ENCODE peak calls at places on chromosome 14, in nine cellular contexts. One of them, this sample, is unnamed.
A peak's percentile ranks its signal among the peaks of the same experiment; 100 is the strongest.

GRCh38 chr14:93970967-93971634 is 5.3 kb downstream of the ASB2 start:
- DNase-seq in left ventricle myocardium inferior: no peak
- DNase-seq in transverse colon: peak; percentile 61
- DNase-seq in upper lobe of right lung: no peak
- DNase-seq in right cardiac atrium: no peak
- DNase-seq in aorta: no peak
- DNase-seq in effector memory CD4-positive, alpha-beta T cell: no peak
- DNase-seq in tibial nerve: no peak
- DNase-seq in cardiac muscle cell: no peak
- DNase-seq in this sample: peak; percentile 24

GRCh38 chr14:66359500-66359899 is 126.7 kb upstream of the CCDC196 start:
- DNase-seq in left ventricle myocardium inferior: no peak
- DNase-seq in aorta: no peak
- DNase-seq in upper lobe of right lung: no peak
- DNase-seq in cardiac muscle cell: peak; percentile 81
- DNase-seq in tibial nerve: no peak
- DNase-seq in right cardiac atrium: no peak
- DNase-seq in transverse colon: no peak
- DNase-seq in effector memory CD4-positive, alpha-beta T cell: no peak
- DNase-seq in this sample: no peak

GRCh38 chr14:73097421-73097820 is 38.9 kb upstream of the PSEN1 start:
- DNase-seq in effector memory CD4-positive, alpha-beta T cell: no peak
- DNase-seq in aorta: no peak
- DNase-seq in left ventricle myocardium inferior: no peak
- DNase-seq in upper lobe of right lung: no peak
- DNase-seq in tibial nerve: no peak
- DNase-seq in right cardiac atrium: no peak
- DNase-seq in transverse colon: no peak
- DNase-seq in cardiac muscle cell: no peak
- DNase-seq in this sample: no peak

GRCh38 chr14:70148911-70149675 is 39.7 kb downstream of the SLC8A3 start:
- DNase-seq in cardiac muscle cell: no peak
- DNase-seq in upper lobe of right lung: no peak
- DNase-seq in right cardiac atrium: no peak
- DNase-seq in aorta: no peak
- DNase-seq in left ventricle myocardium inferior: no peak
- DNase-seq in tibial nerve: no peak
- DNase-seq in transverse colon: no peak
- DNase-seq in effector memory CD4-positive, alpha-beta T cell: no peak
- DNase-seq in this sample: no peak

GRCh38 chr14:94088516-94088915 is 7.4 kb downstream of the IFI27L1 start:
- DNase-seq in right cardiac atrium: no peak
- DNase-seq in tibial nerve: no peak
- DNase-seq in cardiac muscle cell: no peak
- DNase-seq in effector memory CD4-positive, alpha-beta T cell: no peak
- DNase-seq in left ventricle myocardium inferior: no peak
- DNase-seq in transverse colon: no peak
- DNase-seq in upper lobe of right lung: no peak
- DNase-seq in aorta: no peak
- DNase-seq in this sample: no peak

GRCh38 chr14:44081146-44081545 is 425.9 kb downstream of the FSCB start:
- DNase-seq in effector memory CD4-positive, alpha-beta T cell: no peak
- DNase-seq in upper lobe of right lung: no peak
- DNase-seq in left ventricle myocardium inferior: no peak
- DNase-seq in cardiac muscle cell: no peak
- DNase-seq in transverse colon: no peak
- DNase-seq in aorta: no peak
- DNase-seq in tibial nerve: no peak
- DNase-seq in right cardiac atrium: no peak
- DNase-seq in this sample: no peak

GRCh38 chr14:74763803-74764531 is 851 bp downstream of the YLPM1 start:
- DNase-seq in transverse colon: peak; percentile 10
- DNase-seq in right cardiac atrium: no peak
- DNase-seq in left ventricle myocardium inferior: no peak
- DNase-seq in upper lobe of right lung: no peak
- DNase-seq in effector memory CD4-positive, alpha-beta T cell: no peak
- DNase-seq in aorta: no peak
- DNase-seq in tibial nerve: peak; percentile 11
- DNase-seq in cardiac muscle cell: peak; percentile 12
- DNase-seq in this sample: no peak

GRCh38 chr14:67170706-67171105 is 18.5 kb upstream of the GARIN2 start:
- DNase-seq in effector memory CD4-positive, alpha-beta T cell: no peak
- DNase-seq in tibial nerve: no peak
- DNase-seq in transverse colon: no peak
- DNase-seq in left ventricle myocardium inferior: no peak
- DNase-seq in aorta: no peak
- DNase-seq in upper lobe of right lung: no peak
- DNase-seq in cardiac muscle cell: peak; percentile 25
- DNase-seq in right cardiac atrium: no peak
- DNase-seq in this sample: no peak

GRCh38 chr14:29216316-29216715 is 449.7 kb downstream of the FOXG1 start:
- DNase-seq in upper lobe of right lung: no peak
- DNase-seq in effector memory CD4-positive, alpha-beta T cell: no peak
- DNase-seq in aorta: no peak
- DNase-seq in left ventricle myocardium inferior: no peak
- DNase-seq in transverse colon: no peak
- DNase-seq in tibial nerve: no peak
- DNase-seq in right cardiac atrium: no peak
- DNase-seq in cardiac muscle cell: no peak
- DNase-seq in this sample: no peak

GRCh38 chr14:105353163-105353562 is 38.6 kb downstream of the PACS2 start:
- DNase-seq in right cardiac atrium: no peak
- DNase-seq in upper lobe of right lung: no peak
- DNase-seq in transverse colon: no peak
- DNase-seq in cardiac muscle cell: no peak
- DNase-seq in tibial nerve: no peak
- DNase-seq in left ventricle myocardium inferior: no peak
- DNase-seq in aorta: no peak
- DNase-seq in effector memory CD4-positive, alpha-beta T cell: no peak
- DNase-seq in this sample: no peak

GRCh38 chr14:105355049-105355575 is 40.6 kb downstream of the PACS2 start:
- DNase-seq in right cardiac atrium: no peak
- DNase-seq in aorta: no peak
- DNase-seq in left ventricle myocardium inferior: no peak
- DNase-seq in upper lobe of right lung: no peak
- DNase-seq in cardiac muscle cell: no peak
- DNase-seq in tibial nerve: no peak
- DNase-seq in transverse colon: no peak
- DNase-seq in effector memory CD4-positive, alpha-beta T cell: no peak
- DNase-seq in this sample: no peak

GRCh38 chr14:105355850-105356604 is 41.5 kb downstream of the PACS2 start:
- DNase-seq in left ventricle myocardium inferior: no peak
- DNase-seq in right cardiac atrium: no peak
- DNase-seq in effector memory CD4-positive, alpha-beta T cell: no peak
- DNase-seq in upper lobe of right lung: no peak
- DNase-seq in tibial nerve: no peak
- DNase-seq in transverse colon: no peak
- DNase-seq in aorta: no peak
- DNase-seq in cardiac muscle cell: no peak
- DNase-seq in this sample: no peak

GRCh38 chr14:105351920-105352871 is 37.6 kb downstream of the PACS2 start:
- DNase-seq in right cardiac atrium: peak; percentile 83
- DNase-seq in tibial nerve: peak; percentile 81
- DNase-seq in upper lobe of right lung: peak; percentile 90
- DNase-seq in effector memory CD4-positive, alpha-beta T cell: peak; percentile 73
- DNase-seq in cardiac muscle cell: peak; percentile 92
- DNase-seq in transverse colon: peak; percentile 90
- DNase-seq in aorta: peak; percentile 92
- DNase-seq in left ventricle myocardium inferior: peak; percentile 79
- DNase-seq in this sample: peak; percentile 89

GRCh38 chr14:105354541-105354940 is 40.0 kb downstream of the PACS2 start:
- DNase-seq in upper lobe of right lung: no peak
- DNase-seq in right cardiac atrium: no peak
- DNase-seq in aorta: no peak
- DNase-seq in cardiac muscle cell: no peak
- DNase-seq in effector memory CD4-positive, alpha-beta T cell: no peak
- DNase-seq in transverse colon: no peak
- DNase-seq in left ventricle myocardium inferior: no peak
- DNase-seq in tibial nerve: no peak
- DNase-seq in this sample: no peak
- H3K27ac ChIP-seq in upper lobe of right lung: no peak overlapping the region
- H3K27ac ChIP-seq in right cardiac atrium: no peak overlapping the region
- H3K27ac ChIP-seq in aorta: no peak overlapping the region
- H3K27ac ChIP-seq in cardiac muscle cell: no peak overlapping the region
- H3K27ac ChIP-seq in effector memory CD4-positive, alpha-beta T cell: no peak overlapping the region
- H3K27ac ChIP-seq in transverse colon: no peak overlapping the region
- H3K27ac ChIP-seq in left ventricle myocardium inferior: no peak overlapping the region
- H3K27ac ChIP-seq in tibial nerve: no peak overlapping the region
- H3K27ac ChIP-seq in this sample: no peak overlapping the region

GRCh38 chr14:71271166-71271945 is 364.1 kb downstream of the PCNX1 start:
- DNase-seq in effector memory CD4-positive, alpha-beta T cell: no peak
- DNase-seq in aorta: no peak
- DNase-seq in transverse colon: no peak
- DNase-seq in cardiac muscle cell: no peak
- DNase-seq in left ventricle myocardium inferior: no peak
- DNase-seq in upper lobe of right lung: no peak
- DNase-seq in right cardiac atrium: no peak
- DNase-seq in tibial nerve: no peak
- DNase-seq in this sample: no peak

GRCh38 chr14:71262466-71262865 is 355.2 kb downstream of the PCNX1 start:
- DNase-seq in right cardiac atrium: no peak
- DNase-seq in cardiac muscle cell: no peak
- DNase-seq in upper lobe of right lung: no peak
- DNase-seq in transverse colon: no peak
- DNase-seq in tibial nerve: no peak
- DNase-seq in left ventricle myocardium inferior: no peak
- DNase-seq in effector memory CD4-positive, alpha-beta T cell: no peak
- DNase-seq in aorta: no peak
- DNase-seq in this sample: no peak

GRCh38 chr14:71264260-71264659 is 357.0 kb downstream of the PCNX1 start:
- DNase-seq in right cardiac atrium: no peak
- DNase-seq in transverse colon: no peak
- DNase-seq in effector memory CD4-positive, alpha-beta T cell: no peak
- DNase-seq in tibial nerve: no peak
- DNase-seq in left ventricle myocardium inferior: no peak
- DNase-seq in upper lobe of right lung: no peak
- DNase-seq in cardiac muscle cell: no peak
- DNase-seq in aorta: no peak
- DNase-seq in this sample: no peak

GRCh38 chr14:71267691-71268090 is 360.4 kb downstream of the PCNX1 start:
- DNase-seq in transverse colon: no peak
- DNase-seq in right cardiac atrium: no peak
- DNase-seq in left ventricle myocardium inferior: no peak
- DNase-seq in cardiac muscle cell: peak; percentile 33
- DNase-seq in upper lobe of right lung: no peak
- DNase-seq in effector memory CD4-positive, alpha-beta T cell: no peak
- DNase-seq in aorta: no peak
- DNase-seq in tibial nerve: no peak
- DNase-seq in this sample: no peak

DNA sequence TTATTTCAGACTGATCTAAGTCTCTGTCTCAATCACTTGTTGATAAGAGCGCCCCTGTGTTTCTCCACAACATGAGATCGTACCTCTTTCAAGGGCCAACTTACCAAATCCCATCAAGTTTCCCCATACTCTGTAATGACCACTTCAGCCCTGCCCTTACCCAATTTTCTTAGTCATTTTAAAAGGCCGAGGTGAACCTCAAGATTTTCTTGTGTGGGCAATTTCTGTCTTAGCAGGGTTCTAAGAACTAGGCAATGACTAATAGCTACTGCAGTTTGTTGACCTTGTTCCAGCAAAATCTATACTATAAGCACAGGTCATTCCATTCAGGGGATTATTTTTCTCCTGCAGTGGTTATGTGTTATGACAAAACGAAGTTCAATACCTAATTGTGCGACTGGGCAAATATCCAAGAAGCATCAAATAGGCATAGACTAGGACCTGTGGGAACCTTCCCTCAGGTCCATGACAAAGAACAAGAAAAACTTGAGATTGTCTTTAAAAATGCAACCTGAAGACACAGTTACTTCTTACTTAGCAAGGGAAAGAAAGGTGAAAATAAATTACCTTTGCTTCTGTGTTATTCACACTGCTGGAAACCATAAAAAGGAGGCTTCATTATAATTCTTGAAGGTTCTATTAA is 359.9 kb downstream of the PCNX1 start:
- DNase-seq in aorta: no peak
- DNase-seq in cardiac muscle cell: peak; percentile 55
- DNase-seq in right cardiac atrium: no peak
- DNase-seq in effector memory CD4-positive, alpha-beta T cell: no peak
- DNase-seq in upper lobe of right lung: no peak
- DNase-seq in transverse colon: no peak
- DNase-seq in left ventricle myocardium inferior: no peak
- DNase-seq in tibial nerve: no peak
- DNase-seq in this sample: no peak
- H3K4me3 ChIP-seq in aorta: no peak overlapping the region
- H3K4me3 ChIP-seq in cardiac muscle cell: no peak overlapping the region
- H3K4me3 ChIP-seq in right cardiac atrium: no peak overlapping the region
- H3K4me3 ChIP-seq in effector memory CD4-positive, alpha-beta T cell: peak overlapping the region; percentile 39
- H3K4me3 ChIP-seq in upper lobe of right lung: peak overlapping the region; percentile 15
- H3K4me3 ChIP-seq in transverse colon: no peak overlapping the region
- H3K4me3 ChIP-seq in left ventricle myocardium inferior: no peak overlapping the region
- H3K4me3 ChIP-seq in tibial nerve: no peak overlapping the region
- H3K4me3 ChIP-seq in this sample: peak overlapping the region; percentile 47

GRCh38 chr14:22602853-22603252 is 4.8 kb downstream of the ABHD4 start:
- DNase-seq in transverse colon: no peak
- DNase-seq in cardiac muscle cell: no peak
- DNase-seq in effector memory CD4-positive, alpha-beta T cell: no peak
- DNase-seq in left ventricle myocardium inferior: no peak
- DNase-seq in aorta: no peak
- DNase-seq in tibial nerve: no peak
- DNase-seq in right cardiac atrium: no peak
- DNase-seq in upper lobe of right lung: no peak
- DNase-seq in this sample: no peak

GRCh38 chr14:22600027-22600426 is 1.9 kb downstream of the ABHD4 start:
- DNase-seq in cardiac muscle cell: no peak
- DNase-seq in upper lobe of right lung: no peak
- DNase-seq in aorta: no peak
- DNase-seq in left ventricle myocardium inferior: no peak
- DNase-seq in right cardiac atrium: no peak
- DNase-seq in transverse colon: no peak
- DNase-seq in effector memory CD4-positive, alpha-beta T cell: no peak
- DNase-seq in tibial nerve: no peak
- DNase-seq in this sample: no peak

GRCh38 chr14:22602011-22602410 is 3.9 kb downstream of the ABHD4 start:
- DNase-seq in transverse colon: no peak
- DNase-seq in left ventricle myocardium inferior: no peak
- DNase-seq in effector memory CD4-positive, alpha-beta T cell: no peak
- DNase-seq in aorta: no peak
- DNase-seq in cardiac muscle cell: no peak
- DNase-seq in upper lobe of right lung: no peak
- DNase-seq in tibial nerve: no peak
- DNase-seq in right cardiac atrium: no peak
- DNase-seq in this sample: no peak

GRCh38 chr14:22599349-22599748 is 1.2 kb downstream of the ABHD4 start:
- DNase-seq in cardiac muscle cell: no peak
- DNase-seq in upper lobe of right lung: no peak
- DNase-seq in transverse colon: no peak
- DNase-seq in aorta: no peak
- DNase-seq in left ventricle myocardium inferior: no peak
- DNase-seq in effector memory CD4-positive, alpha-beta T cell: no peak
- DNase-seq in tibial nerve: no peak
- DNase-seq in right cardiac atrium: no peak
- DNase-seq in this sample: no peak

GRCh38 chr14:22601456-22601855 is 3.4 kb downstream of the ABHD4 start:
- DNase-seq in left ventricle myocardium inferior: no peak
- DNase-seq in effector memory CD4-positive, alpha-beta T cell: no peak
- DNase-seq in right cardiac atrium: no peak
- DNase-seq in cardiac muscle cell: no peak
- DNase-seq in aorta: no peak
- DNase-seq in transverse colon: no peak
- DNase-seq in tibial nerve: no peak
- DNase-seq in upper lobe of right lung: no peak
- DNase-seq in this sample: no peak
- H3K4me1 ChIP-seq in left ventricle myocardium inferior: peaks cover 30% of the 10 kb centered on the region
- H3K4me1 ChIP-seq in effector memory CD4-positive, alpha-beta T cell: peaks cover 10% of the 10 kb centered on the region
- H3K4me1 ChIP-seq in right cardiac atrium: peaks cover 6% of the 10 kb centered on the region
- H3K4me1 ChIP-seq in cardiac muscle cell: peaks cover 8% of the 10 kb centered on the region
- H3K4me1 ChIP-seq in aorta: no peaks in the 10 kb centered on the region
- H3K4me1 ChIP-seq in transverse colon: peaks cover 11% of the 10 kb centered on the region
- H3K4me1 ChIP-seq in tibial nerve: peaks cover 32% of the 10 kb centered on the region
- H3K4me1 ChIP-seq in upper lobe of right lung: peaks cover 17% of the 10 kb centered on the region
- H3K4me1 ChIP-seq in this sample: peaks cover 15% of the 10 kb centered on the region

GRCh38 chr14:68936980-68937379 is 42.1 kb downstream of the ACTN1 start:
- DNase-seq in aorta: no peak
- DNase-seq in tibial nerve: no peak
- DNase-seq in upper lobe of right lung: no peak
- DNase-seq in effector memory CD4-positive, alpha-beta T cell: no peak
- DNase-seq in transverse colon: no peak
- DNase-seq in left ventricle myocardium inferior: no peak
- DNase-seq in cardiac muscle cell: no peak
- DNase-seq in right cardiac atrium: no peak
- DNase-seq in this sample: no peak
- H3K27ac ChIP-seq in aorta: peak overlapping the region; percentile 59
- H3K27ac ChIP-seq in tibial nerve: peak overlapping the region; percentile 83
- H3K27ac ChIP-seq in upper lobe of right lung: peak overlapping the region; percentile 47
- H3K27ac ChIP-seq in effector memory CD4-positive, alpha-beta T cell: no peak overlapping the region
- H3K27ac ChIP-seq in transverse colon: peak overlapping the region; percentile 93
- H3K27ac ChIP-seq in left ventricle myocardium inferior: peak overlapping the region; percentile 87
- H3K27ac ChIP-seq in cardiac muscle cell: peak overlapping the region; percentile 6
- H3K27ac ChIP-seq in right cardiac atrium: peak overlapping the region; percentile 94
- H3K27ac ChIP-seq in this sample: no peak overlapping the region

This sample was measured in naive thymus-derived CD4-positive, alpha-beta T cell.